ENCODE peak calls at places on chromosomes 7 and 10, in nine cellular contexts. One of them, this sample, is unnamed.

GRCh38 chr7:136309407-136309806 is 332.2 kb upstream of the MTPN start:
- DNase-seq in mucosa of descending colon: no peak
- DNase-seq in MM.1S: peak
- DNase-seq in psoas muscle: no peak
- DNase-seq in GM12864: no peak
- DNase-seq in IMR-90: no peak
- DNase-seq in cardiac muscle cell: no peak
- DNase-seq in sigmoid colon: no peak
- DNase-seq in AG04450: no peak
- DNase-seq in this sample: no peak

GRCh38 chr10:112835933-112836564 is 114.0 kb upstream of the TCF7L2 start:
- DNase-seq in mucosa of descending colon: no peak
- DNase-seq in MM.1S: no peak
- DNase-seq in psoas muscle: peak
- DNase-seq in GM12864: no peak
- DNase-seq in IMR-90: no peak
- DNase-seq in cardiac muscle cell: peak
- DNase-seq in sigmoid colon: peak
- DNase-seq in AG04450: no peak
- DNase-seq in this sample: no peak

GRCh38 chr7:125032943-125033342 is 103.3 kb upstream of the POT1 start:
- DNase-seq in mucosa of descending colon: no peak
- DNase-seq in MM.1S: no peak
- DNase-seq in psoas muscle: no peak
- DNase-seq in GM12864: no peak
- DNase-seq in IMR-90: no peak
- DNase-seq in cardiac muscle cell: no peak
- DNase-seq in sigmoid colon: no peak
- DNase-seq in AG04450: no peak
- DNase-seq in this sample: no peak

GRCh38 chr7:50648570-50649169 is 83.5 kb upstream of the DDC start:
- DNase-seq in mucosa of descending colon: no peak
- DNase-seq in MM.1S: no peak
- DNase-seq in psoas muscle: no peak
- DNase-seq in GM12864: no peak
- DNase-seq in IMR-90: no peak
- DNase-seq in cardiac muscle cell: no peak
- DNase-seq in sigmoid colon: no peak
- DNase-seq in AG04450: no peak
- DNase-seq in this sample: no peak

GRCh38 chr10:103584216-103585010 is 90.9 kb downstream of the NEURL1 start:
- DNase-seq in mucosa of descending colon: no peak
- DNase-seq in MM.1S: peak
- DNase-seq in psoas muscle: peak
- DNase-seq in GM12864: peak
- DNase-seq in IMR-90: no peak
- DNase-seq in cardiac muscle cell: peak
- DNase-seq in sigmoid colon: no peak
- DNase-seq in AG04450: no peak
- DNase-seq in this sample: no peak

GRCh38 chr10:20962165-20962564 is 65.1 kb upstream of the NEBL start:
- DNase-seq in mucosa of descending colon: no peak
- DNase-seq in MM.1S: no peak
- DNase-seq in psoas muscle: no peak
- DNase-seq in GM12864: no peak
- DNase-seq in IMR-90: no peak
- DNase-seq in cardiac muscle cell: peak
- DNase-seq in sigmoid colon: no peak
- DNase-seq in AG04450: no peak
- DNase-seq in this sample: no peak

GRCh38 chr10:44280211-44280610 is 104.7 kb downstream of the CXCL12 start:
- DNase-seq in mucosa of descending colon: no peak
- DNase-seq in MM.1S: no peak
- DNase-seq in psoas muscle: no peak
- DNase-seq in GM12864: no peak
- DNase-seq in IMR-90: no peak
- DNase-seq in cardiac muscle cell: no peak
- DNase-seq in sigmoid colon: no peak
- DNase-seq in AG04450: no peak
- DNase-seq in this sample: no peak

GRCh38 chr10:126250527-126251310 is 137.6 kb downstream of the ADAM12 start:
- DNase-seq in mucosa of descending colon: no peak
- DNase-seq in MM.1S: no peak
- DNase-seq in psoas muscle: no peak
- DNase-seq in GM12864: no peak
- DNase-seq in IMR-90: peak
- DNase-seq in cardiac muscle cell: peak
- DNase-seq in sigmoid colon: no peak
- DNase-seq in AG04450: no peak
- DNase-seq in this sample: no peak

GRCh38 chr7:69564454-69565417 is 33.5 kb upstream of the AUTS2 start:
- DNase-seq in mucosa of descending colon: no peak
- DNase-seq in MM.1S: no peak
- DNase-seq in psoas muscle: no peak
- DNase-seq in GM12864: no peak
- DNase-seq in IMR-90: no peak
- DNase-seq in cardiac muscle cell: peak
- DNase-seq in sigmoid colon: peak
- DNase-seq in AG04450: no peak
- DNase-seq in this sample: peak

GRCh38 chr7:142196066-142196840 is 61.6 kb downstream of the PRSS58 start:
- DNase-seq in mucosa of descending colon: no peak
- DNase-seq in MM.1S: no peak
- DNase-seq in psoas muscle: no peak
- DNase-seq in GM12864: no peak
- DNase-seq in IMR-90: no peak
- DNase-seq in cardiac muscle cell: no peak
- DNase-seq in sigmoid colon: no peak
- DNase-seq in AG04450: no peak
- DNase-seq in this sample: no peak

GRCh38 chr7:136549756-136550155 is 318.7 kb upstream of the CHRM2 start:
- DNase-seq in mucosa of descending colon: no peak
- DNase-seq in MM.1S: no peak
- DNase-seq in psoas muscle: no peak
- DNase-seq in GM12864: no peak
- DNase-seq in IMR-90: no peak
- DNase-seq in cardiac muscle cell: no peak
- DNase-seq in sigmoid colon: no peak
- DNase-seq in AG04450: no peak
- DNase-seq in this sample: no peak

GRCh38 chr10:132103116-132103910 is 37.6 kb downstream of the JAKMIP3 start:
- DNase-seq in mucosa of descending colon: no peak
- DNase-seq in MM.1S: no peak
- DNase-seq in psoas muscle: no peak
- DNase-seq in GM12864: no peak
- DNase-seq in IMR-90: no peak
- DNase-seq in cardiac muscle cell: no peak
- DNase-seq in sigmoid colon: no peak
- DNase-seq in AG04450: no peak
- DNase-seq in this sample: no peak

GRCh38 chr10:123678376-123678775 is 12.2 kb downstream of the GPR26 start:
- DNase-seq in mucosa of descending colon: no peak
- DNase-seq in MM.1S: no peak
- DNase-seq in psoas muscle: no peak
- DNase-seq in GM12864: no peak
- DNase-seq in IMR-90: no peak
- DNase-seq in cardiac muscle cell: no peak
- DNase-seq in sigmoid colon: peak
- DNase-seq in AG04450: no peak
- DNase-seq in this sample: no peak
- TF ChIP-seq CTCF in mucosa of descending colon: no peak
- TF ChIP-seq CTCF in MM.1S: no peak
- TF ChIP-seq CTCF in psoas muscle: no peak
- TF ChIP-seq CTCF in GM12864: no peak
- TF ChIP-seq CTCF in IMR-90: no peak
- TF ChIP-seq CTCF in cardiac muscle cell: no peak
- TF ChIP-seq CTCF in sigmoid colon: no peak
- TF ChIP-seq CTCF in AG04450: no peak
- TF ChIP-seq CTCF in this sample: peak

DNA sequence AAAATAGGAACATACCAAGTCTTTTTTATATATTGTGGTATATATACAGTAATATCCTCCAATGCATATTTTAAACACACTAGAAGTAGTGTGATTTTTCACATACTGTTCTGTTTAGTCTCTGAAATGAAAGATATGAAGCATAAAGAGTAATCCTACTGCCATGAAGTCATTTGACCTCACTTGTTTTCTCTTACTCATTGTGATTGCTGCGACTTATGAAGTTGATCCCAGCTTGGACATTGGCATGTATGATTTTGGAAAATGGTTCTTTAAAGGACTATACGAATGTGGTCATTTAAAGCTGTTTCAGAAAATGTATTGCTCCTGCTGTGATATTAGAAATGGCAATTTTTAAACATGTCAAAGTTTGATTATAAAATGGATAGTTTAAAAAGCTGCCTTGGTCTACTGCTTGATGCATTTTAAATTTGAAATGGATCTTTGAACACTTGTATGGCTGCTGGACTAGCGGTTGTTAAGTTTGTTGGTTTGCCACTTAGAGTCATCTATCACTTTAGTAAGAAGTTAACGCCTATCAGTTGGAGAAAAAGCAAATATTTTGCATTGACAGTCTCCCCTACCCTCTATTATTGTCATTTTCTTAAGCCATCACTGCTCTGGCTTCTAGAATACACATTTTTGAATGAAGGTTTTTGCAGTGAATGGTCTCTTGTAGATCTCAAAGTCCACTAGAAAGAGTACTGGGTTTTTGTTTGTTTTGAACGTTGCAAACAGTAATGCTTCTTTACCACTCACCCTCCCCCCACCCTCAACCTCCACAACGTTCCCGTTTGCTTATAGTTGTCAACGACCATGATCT is 881 bp upstream of the PCGF5 start:
- DNase-seq in mucosa of descending colon: no peak
- DNase-seq in MM.1S: no peak
- DNase-seq in psoas muscle: no peak
- DNase-seq in GM12864: no peak
- DNase-seq in IMR-90: peak
- DNase-seq in cardiac muscle cell: no peak
- DNase-seq in sigmoid colon: no peak
- DNase-seq in AG04450: no peak
- DNase-seq in this sample: no peak
- H3K4me3 ChIP-seq in mucosa of descending colon: no peak
- H3K4me3 ChIP-seq in MM.1S: peak
- H3K4me3 ChIP-seq in psoas muscle: peak
- H3K4me3 ChIP-seq in GM12864: peak
- H3K4me3 ChIP-seq in IMR-90: peak
- H3K4me3 ChIP-seq in cardiac muscle cell: peak
- H3K4me3 ChIP-seq in sigmoid colon: peak
- H3K4me3 ChIP-seq in AG04450: peak
- H3K4me3 ChIP-seq in this sample: peak

GRCh38 chr7:40525764-40526163 is 391.0 kb downstream of the SUGCT start:
- DNase-seq in mucosa of descending colon: no peak
- DNase-seq in MM.1S: no peak
- DNase-seq in psoas muscle: no peak
- DNase-seq in GM12864: no peak
- DNase-seq in IMR-90: no peak
- DNase-seq in cardiac muscle cell: no peak
- DNase-seq in sigmoid colon: no peak
- DNase-seq in AG04450: no peak
- DNase-seq in this sample: no peak
- TF ChIP-seq CTCF in mucosa of descending colon: no peak
- TF ChIP-seq CTCF in MM.1S: no peak
- TF ChIP-seq CTCF in psoas muscle: no peak
- TF ChIP-seq CTCF in GM12864: no peak
- TF ChIP-seq CTCF in IMR-90: no peak
- TF ChIP-seq CTCF in cardiac muscle cell: no peak
- TF ChIP-seq CTCF in sigmoid colon: no peak
- TF ChIP-seq CTCF in AG04450: no peak
- TF ChIP-seq CTCF in this sample: no peak

GRCh38 chr7:28687631-28688030 is 270.5 kb downstream of the TRIL start:
- DNase-seq in mucosa of descending colon: no peak
- DNase-seq in MM.1S: no peak
- DNase-seq in psoas muscle: no peak
- DNase-seq in GM12864: no peak
- DNase-seq in IMR-90: no peak
- DNase-seq in cardiac muscle cell: no peak
- DNase-seq in sigmoid colon: no peak
- DNase-seq in AG04450: no peak
- DNase-seq in this sample: no peak
- H3K4me3 ChIP-seq in mucosa of descending colon: no peak
- H3K4me3 ChIP-seq in MM.1S: no peak
- H3K4me3 ChIP-seq in psoas muscle: peak
- H3K4me3 ChIP-seq in GM12864: no peak
- H3K4me3 ChIP-seq in IMR-90: no peak
- H3K4me3 ChIP-seq in cardiac muscle cell: no peak
- H3K4me3 ChIP-seq in sigmoid colon: peak
- H3K4me3 ChIP-seq in AG04450: peak
- H3K4me3 ChIP-seq in this sample: no peak

DNA sequence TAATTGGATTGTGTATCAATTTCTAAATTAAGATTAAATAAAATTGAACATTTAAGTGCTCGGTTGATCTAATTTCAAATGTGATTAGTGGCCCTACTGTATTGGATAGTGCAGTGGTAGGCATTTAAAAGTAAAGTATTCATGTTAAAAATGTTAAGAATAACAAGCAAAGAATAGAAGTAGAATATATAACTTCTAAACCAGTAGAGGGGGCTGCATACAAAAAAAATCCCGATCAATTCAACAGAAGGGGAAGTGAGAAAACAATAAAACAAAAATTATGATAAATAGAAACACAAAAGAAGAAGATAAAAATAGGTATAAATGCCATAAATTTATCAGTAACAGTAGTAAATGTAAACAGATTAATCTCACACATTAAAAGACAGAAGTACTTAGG is 24.9 kb upstream of the WDFY4 start:
- DNase-seq in mucosa of descending colon: no peak
- DNase-seq in MM.1S: no peak
- DNase-seq in psoas muscle: no peak
- DNase-seq in GM12864: no peak
- DNase-seq in IMR-90: no peak
- DNase-seq in cardiac muscle cell: peak
- DNase-seq in sigmoid colon: no peak
- DNase-seq in AG04450: no peak
- DNase-seq in this sample: peak
- TF ChIP-seq CTCF in mucosa of descending colon: no peak
- TF ChIP-seq CTCF in MM.1S: peak
- TF ChIP-seq CTCF in psoas muscle: no peak
- TF ChIP-seq CTCF in GM12864: no peak
- TF ChIP-seq CTCF in IMR-90: peak
- TF ChIP-seq CTCF in cardiac muscle cell: peak
- TF ChIP-seq CTCF in sigmoid colon: no peak
- TF ChIP-seq CTCF in AG04450: peak
- TF ChIP-seq CTCF in this sample: peak